ENCODE peak calls at places on chromosome 13, in eight cellular contexts. W is uterus, Z is sigmoid colon, H is stomach, Y is NT2/D1, M is hepatocyte, X is ascending aorta, P is Panc1. D is an unnamed sample. For H3K4me1, the result is how much of the 10 kb centered on the place peaks cover.

GRCh38 chr13:45434556-45435371 is 16.6 kb upstream of the SLC25A30 start:
- DNase-seq in W (no peak), Z (no peak), H (no peak), Y (no peak), M (peak), X (no peak), P (no peak), D (peak)

GRCh38 chr13:106104281-106104901 is 431.1 kb downstream of the EFNB2 start:
- DNase-seq in W (no peak), Z (no peak), H (no peak), Y (no peak), M (peak), X (no peak), P (no peak), D (no peak)

GRCh38 chr13:78468546-78469060 is 134.7 kb downstream of the POU4F1 start:
- DNase-seq in W (no peak), Z (no peak), H (no peak), Y (no peak), M (no peak), X (no peak), P (no peak), D (no peak)

GRCh38 chr13:105159794-105160193 is 1375.7 kb downstream of the EFNB2 start:
- DNase-seq in W (no peak), Z (no peak), H (no peak), Y (no peak), M (no peak), X (no peak), P (no peak), D (no peak)

GRCh38 chr13:28548872-28549271 is 53.9 kb upstream of the FLT1 start:
- DNase-seq in W (no peak), Z (no peak), H (no peak), Y (no peak), M (no peak), X (no peak), P (no peak), D (no peak)

GRCh38 chr13:43874512-43875092 is 4.9 kb downstream of the CCDC122 start:
- DNase-seq in W (no peak), Z (no peak), H (no peak), Y (no peak), M (no peak), X (no peak), P (no peak), D (no peak)

GRCh38 chr13:34833562-34834182 is 108.4 kb upstream of the NBEA start:
- DNase-seq in W (no peak), Z (no peak), H (no peak), Y (no peak), M (peak), X (no peak), P (no peak), D (no peak)

GRCh38 chr13:110561335-110562033 is at the start of gene RAB20:
- DNase-seq in W (peak), Z (peak), H (peak), Y (peak), M (peak), X (peak), P (no peak), D (peak)

GRCh38 chr13:68234278-68234677 is 1004.1 kb upstream of the PCDH9 start:
- DNase-seq in W (no peak), Z (no peak), H (no peak), Y (no peak), M (peak), X (no peak), P (no peak), D (no peak)

GRCh38 chr13:79519252-79519651 is 38.3 kb downstream of the NDFIP2 start:
- DNase-seq in W (no peak), Z (no peak), H (no peak), Y (no peak), M (no peak), X (no peak), P (no peak), D (no peak)

GRCh38 chr13:87820221-87820620 is 149.1 kb downstream of the SLITRK5 start:
- DNase-seq in W (no peak), Z (no peak), H (no peak), Y (no peak), M (no peak), X (no peak), P (no peak), D (no peak)

GRCh38 chr13:106318941-106319411 is 216.5 kb downstream of the EFNB2 start:
- DNase-seq in W (peak), Z (no peak), H (no peak), Y (no peak), M (peak), X (no peak), P (peak), D (no peak)

GRCh38 chr13:75469087-75469486 is 12.9 kb downstream of the TBC1D4 start:
- DNase-seq in W (no peak), Z (no peak), H (no peak), Y (no peak), M (no peak), X (no peak), P (no peak), D (no peak)

GRCh38 chr13:99027260-99027659 is 49.4 kb upstream of the DOCK9 start:
- DNase-seq in W (no peak), Z (no peak), H (no peak), Y (no peak), M (no peak), X (no peak), P (no peak), D (no peak)

GRCh38 chr13:80168089-80168850 is 172.7 kb downstream of the SPRY2 start:
- DNase-seq in W (no peak), Z (no peak), H (no peak), Y (no peak), M (no peak), X (no peak), P (no peak), D (no peak)

GRCh38 chr13:87975035-87975434 is 303.9 kb downstream of the SLITRK5 start:
- DNase-seq in W (no peak), Z (no peak), H (no peak), Y (no peak), M (no peak), X (no peak), P (no peak), D (no peak)

GRCh38 chr13:30398601-30399072 is 23.7 kb upstream of the UBE2L5 start:
- DNase-seq in W (no peak), Z (no peak), H (no peak), Y (no peak), M (no peak), X (no peak), P (no peak), D (peak)

GRCh38 chr13:71464673-71465072 is 402.3 kb downstream of the DACH1 start:
- DNase-seq in W (no peak), Z (no peak), H (no peak), Y (no peak), M (no peak), X (no peak), P (no peak), D (no peak)

GRCh38 chr13:78759704-78760103 is 100.7 kb upstream of the OBI1 start:
- DNase-seq in W (no peak), Z (no peak), H (no peak), Y (no peak), M (no peak), X (no peak), P (no peak), D (no peak)

GRCh38 chr13:38415233-38415632 is 65.6 kb downstream of the UFM1 start:
- DNase-seq in W (no peak), Z (no peak), H (no peak), Y (no peak), M (no peak), X (no peak), P (no peak), D (no peak)

GRCh38 chr13:30654430-30654829 is 36.7 kb downstream of the USPL1 start:
- DNase-seq in W (no peak), Z (no peak), H (no peak), Y (no peak), M (no peak), X (no peak), P (no peak), D (no peak)

GRCh38 chr13:28753208-28753892 is 34.6 kb upstream of the SLC46A3 start:
- DNase-seq in W (no peak), Z (peak), H (peak), Y (peak), M (peak), X (peak), P (peak), D (peak)

GRCh38 chr13:26867451-26868067 is 107.0 kb upstream of the GPR12 start:
- DNase-seq in W (no peak), Z (no peak), H (no peak), Y (no peak), M (peak), X (no peak), P (no peak), D (peak)

GRCh38 chr13:76397413-76397812 is 488.8 kb downstream of the KCTD12 start:
- DNase-seq in W (no peak), Z (no peak), H (no peak), Y (no peak), M (no peak), X (no peak), P (no peak), D (no peak)

GRCh38 chr13:98792321-98792720 is 39.8 kb upstream of the SLC15A1 start:
- DNase-seq in W (no peak), Z (no peak), H (no peak), Y (no peak), M (peak), X (no peak), P (no peak), D (no peak)

GRCh38 chr13:30872685-30873443 is 33.2 kb upstream of the MEDAG start:
- DNase-seq in W (peak), Z (peak), H (no peak), Y (peak), M (peak), X (peak), P (no peak), D (no peak)

GRCh38 chr13:100454876-100455275 is 133.7 kb downstream of the GGACT start:
- DNase-seq in W (no peak), Z (no peak), H (no peak), Y (no peak), M (no peak), X (no peak), P (no peak), D (peak)

GRCh38 chr13:100828226-100828625 is 153.6 kb upstream of the TMTC4 start:
- DNase-seq in W (no peak), Z (no peak), H (no peak), Y (peak), M (no peak), X (no peak), P (no peak), D (no peak)

GRCh38 chr13:54185785-54186184 is 1157.2 kb downstream of the OLFM4 start:
- DNase-seq in W (no peak), Z (no peak), H (no peak), Y (peak), M (peak), X (no peak), P (no peak), D (no peak)

GRCh38 chr13:98389319-98389718 is 187.6 kb downstream of the STK24 start:
- DNase-seq in W (no peak), Z (no peak), H (no peak), Y (no peak), M (no peak), X (no peak), P (no peak), D (no peak)

GRCh38 chr13:41179593-41180250 is 14.6 kb downstream of the KBTBD7 start:
- DNase-seq in W (no peak), Z (no peak), H (no peak), Y (no peak), M (no peak), X (no peak), P (no peak), D (no peak)

GRCh38 chr13:27086599-27087265 is 84.9 kb downstream of the USP12 start:
- DNase-seq in W (no peak), Z (no peak), H (no peak), Y (no peak), M (no peak), X (no peak), P (no peak), D (no peak)

GRCh38 chr13:77892491-77892890 is 26.1 kb downstream of the EDNRB start:
- DNase-seq in W (no peak), Z (no peak), H (no peak), Y (no peak), M (no peak), X (no peak), P (no peak), D (no peak)

GRCh38 chr13:31322025-31322424 is 122.2 kb downstream of the B3GLCT start:
- DNase-seq in W (peak), Z (no peak), H (no peak), Y (no peak), M (peak), X (no peak), P (no peak), D (no peak)

GRCh38 chr13:24564881-24565280 is 52.3 kb upstream of the PARP4 start:
- DNase-seq in W (no peak), Z (no peak), H (no peak), Y (no peak), M (no peak), X (no peak), P (no peak), D (no peak)

GRCh38 chr13:80590551-80590950 is 249.6 kb upstream of the SPRY2 start:
- DNase-seq in W (no peak), Z (no peak), H (no peak), Y (no peak), M (no peak), X (no peak), P (no peak), D (no peak)

GRCh38 chr13:38582133-38582532 is 104.7 kb upstream of the FREM2 start:
- DNase-seq in W (no peak), Z (no peak), H (no peak), Y (peak), M (peak), X (no peak), P (peak), D (peak)

GRCh38 chr13:28552288-28552687 is 57.4 kb upstream of the FLT1 start:
- DNase-seq in W (no peak), Z (no peak), H (no peak), Y (no peak), M (no peak), X (no peak), P (no peak), D (no peak)

GRCh38 chr13:28532226-28533048 is 37.5 kb upstream of the FLT1 start:
- DNase-seq in W (no peak), Z (no peak), H (no peak), Y (no peak), M (peak), X (no peak), P (no peak), D (no peak)

DNA sequence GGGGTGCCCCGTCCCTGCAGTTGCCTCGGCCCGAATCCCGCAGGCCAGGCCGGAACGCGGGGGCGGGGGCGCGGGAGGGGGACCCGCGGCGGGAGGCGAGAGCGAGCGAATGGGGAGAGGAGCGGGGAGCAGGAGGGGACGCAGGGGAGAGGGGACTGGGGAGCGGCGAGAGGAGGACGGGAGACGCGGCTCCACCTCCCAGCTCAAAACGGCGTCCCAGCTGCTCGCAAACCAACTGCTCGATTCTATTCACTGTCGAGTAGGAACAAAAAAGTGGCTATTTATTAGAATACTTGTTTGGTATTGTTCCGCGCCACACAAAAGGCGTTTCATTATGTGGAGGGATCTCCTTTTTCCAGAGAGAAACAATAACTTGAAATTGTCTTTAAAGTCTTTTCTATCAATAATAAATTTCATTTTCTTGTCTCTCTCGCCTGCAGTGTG is 10.6 kb upstream of the SOX1 start:
- DNase-seq in W (no peak), Z (no peak), H (no peak), Y (no peak), M (no peak), X (no peak), P (no peak), D (no peak)
- H3K4me1 ChIP-seq in W (under half), Z (under half), H (under half), Y (under half), M (under half), X (under half), P (under half), D (under half)

GRCh38 chr13:97224544-97225324 is 2.6 kb downstream of the MBNL2 start:
- DNase-seq in W (no peak), Z (no peak), H (peak), Y (no peak), M (peak), X (no peak), P (no peak), D (peak)
- H3K4me1 ChIP-seq in W (under half), Z (half or more), H (under half), Y (under half), M (under half), X (under half), P (half or more), D (under half)

DNA sequence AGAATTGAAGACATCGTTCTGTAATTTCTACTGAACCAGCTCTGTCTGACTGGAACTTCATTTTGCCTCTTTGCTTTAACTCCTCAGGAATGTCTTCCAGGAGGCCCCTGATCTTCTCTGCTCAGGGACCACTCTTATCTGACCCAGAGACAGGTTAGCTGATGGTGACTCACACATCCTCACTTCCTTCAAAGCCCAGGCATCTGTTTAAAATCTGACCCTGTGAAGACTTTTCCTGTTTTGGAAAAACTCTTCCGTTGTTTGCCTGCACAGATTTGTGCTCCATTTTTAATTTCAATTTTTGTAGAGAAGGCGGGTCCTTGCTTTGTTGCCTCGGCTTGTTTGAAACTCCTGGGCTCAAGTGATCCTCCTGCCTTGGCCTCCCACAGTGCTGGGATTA is 1.6 kb downstream of the ARL11 start:
- DNase-seq in W (no peak), Z (no peak), H (no peak), Y (no peak), M (no peak), X (no peak), P (no peak), D (no peak)
- H3K4me1 ChIP-seq in W (under half), Z (under half), H (under half), Y (under half), M (under half), X (under half), P (under half), D (under half)

GRCh38 chr13:114128348-114128623 is 4.1 kb downstream of the RASA3 start:
- DNase-seq in W (no peak), Z (no peak), H (no peak), Y (no peak), M (no peak), X (no peak), P (no peak), D (no peak)

GRCh38 chr13:114126789-114127472 is 5.5 kb downstream of the RASA3 start:
- DNase-seq in W (no peak), Z (no peak), H (no peak), Y (no peak), M (no peak), X (no peak), P (no peak), D (no peak)

GRCh38 chr13:114129649-114130062 is 2.8 kb downstream of the RASA3 start:
- DNase-seq in W (no peak), Z (peak), H (no peak), Y (no peak), M (no peak), X (no peak), P (no peak), D (no peak)

GRCh38 chr13:114128624-114129522 is 3.5 kb downstream of the RASA3 start:
- DNase-seq in W (peak), Z (peak), H (peak), Y (no peak), M (no peak), X (peak), P (no peak), D (peak)

GRCh38 chr13:114127473-114128347 is 4.7 kb downstream of the RASA3 start:
- DNase-seq in W (no peak), Z (no peak), H (no peak), Y (no peak), M (no peak), X (no peak), P (no peak), D (no peak)
- H3K4me1 ChIP-seq in W (under half), Z (under half), H (under half), Y (under half), M (under half), X (under half), P (half or more), D (under half)

DNA sequence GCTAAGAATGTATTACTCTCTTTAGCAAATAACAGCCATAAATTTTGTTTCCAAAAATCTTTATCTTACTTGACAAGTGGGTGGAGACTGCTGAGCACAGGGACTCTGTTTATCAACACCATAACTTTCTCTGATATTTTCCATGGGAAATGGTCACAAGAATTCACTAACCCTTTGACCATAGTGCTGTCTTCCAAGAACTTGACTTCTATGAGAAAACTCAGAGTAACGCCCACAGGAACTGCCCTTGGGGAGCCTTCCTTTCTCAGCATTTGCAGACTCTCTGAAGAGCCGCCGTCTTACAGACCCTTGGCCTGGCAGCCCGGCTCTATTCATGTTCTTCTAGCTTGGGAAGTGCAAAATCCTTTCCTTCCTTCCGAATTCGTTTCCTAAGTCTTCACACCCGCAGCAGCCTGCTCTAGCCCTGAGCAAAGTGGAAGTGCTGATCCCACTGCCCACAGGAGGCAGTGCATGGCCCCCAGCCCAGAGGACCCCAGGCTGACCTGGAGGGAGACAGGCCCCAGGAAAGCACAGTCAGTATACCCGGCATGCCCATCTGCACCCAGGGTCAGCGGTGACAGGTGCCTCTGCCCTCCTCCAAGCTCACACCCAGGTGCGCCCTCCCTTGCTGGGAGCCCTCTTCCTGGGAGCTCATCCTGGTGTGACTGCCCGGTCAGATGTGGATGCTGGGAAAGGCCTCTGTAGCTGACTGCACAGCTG is 10.2 kb downstream of the GAS6 start:
- DNase-seq in W (peak), Z (no peak), H (no peak), Y (no peak), M (no peak), X (no peak), P (no peak), D (peak)
- H3K4me1 ChIP-seq in W (half or more), Z (under half), H (half or more), Y (under half), M (under half), X (under half), P (under half), D (half or more)

D was measured in colonic mucosa.